ENCODE peak calls at places on chromosomes 1 and 21, in five cellular contexts. K is GM13977, W is heart left ventricle, J is HuH-7, R is AG04450. Y is an unnamed sample.

GRCh38 chr1:115980998-115981993 is 5.0 kb downstream of the SLC22A15 start:
- DNase-seq in J (peak), W (no peak), R (no peak), K (peak), Y (peak)

GRCh38 chr1:9297831-9298230 is 5.1 kb downstream of the SPSB1 start:
- DNase-seq in W (peak), K (no peak), R (no peak), J (no peak), Y (no peak)

GRCh38 chr21:32237021-32237420 is 41.8 kb downstream of the MIS18A start:
- DNase-seq in K (no peak), W (no peak), R (no peak), J (no peak), Y (no peak)

GRCh38 chr1:97091679-97092078 is 370.1 kb downstream of the PTBP2 start:
- DNase-seq in W (no peak), K (no peak), J (no peak), R (no peak), Y (no peak)

GRCh38 chr21:18382141-18382540 is 21.4 kb downstream of the TMPRSS15 start:
- DNase-seq in W (no peak), R (no peak), K (no peak), J (no peak), Y (no peak)

GRCh38 chr21:21268061-21268471 is 269.9 kb downstream of the NCAM2 start:
- DNase-seq in K (no peak), J (no peak), R (no peak), W (no peak), Y (no peak)

GRCh38 chr1:9881838-9882249 is 28.2 kb downstream of the CTNNBIP1 start:
- DNase-seq in W (no peak), K (no peak), R (no peak), J (no peak), Y (peak)

GRCh38 chr1:29592731-29593130 is 356.4 kb downstream of the PTPRU start:
- DNase-seq in R (no peak), J (no peak), W (no peak), K (no peak), Y (no peak)

GRCh38 chr1:208239518-208240381 is 4.4 kb downstream of the PLXNA2 start:
- DNase-seq in K (no peak), W (no peak), J (peak), R (no peak), Y (no peak)

GRCh38 chr1:88773540-88774150 is 89.6 kb downstream of the PKN2 start:
- DNase-seq in W (no peak), J (no peak), K (no peak), R (peak), Y (peak)

GRCh38 chr1:172941945-172942344 is 108.8 kb downstream of the TNFSF18 start:
- DNase-seq in R (no peak), K (no peak), W (no peak), J (no peak), Y (no peak)

GRCh38 chr1:21018673-21019072 is 158.0 kb downstream of the EIF4G3 start:
- DNase-seq in K (no peak), W (no peak), J (no peak), R (no peak), Y (no peak)

GRCh38 chr1:229448845-229449244 is 15.0 kb upstream of the ACTA1 start:
- DNase-seq in R (no peak), W (no peak), J (no peak), K (no peak), Y (no peak)

GRCh38 chr1:11571906-11572616 is 82.2 kb downstream of the FBXO2 start:
- DNase-seq in K (no peak), J (peak), W (no peak), R (no peak), Y (no peak)

GRCh38 chr1:23422313-23422877 is 2.2 kb downstream of the TCEA3 start:
- DNase-seq in R (peak), W (peak), K (no peak), J (no peak), Y (no peak)

GRCh38 chr1:192669174-192669573 is 33.2 kb downstream of the RGS13 start:
- DNase-seq in W (no peak), J (no peak), K (no peak), R (no peak), Y (no peak)

GRCh38 chr1:170288155-170288554 is 142.4 kb downstream of the NTMT2 start:
- DNase-seq in K (no peak), R (no peak), J (no peak), W (no peak), Y (no peak)

GRCh38 chr1:199691540-199691939 is 336.0 kb upstream of the NR5A2 start:
- DNase-seq in K (no peak), R (no peak), J (no peak), W (no peak), Y (peak)

GRCh38 chr1:45584351-45585109 is 689 bp downstream of the NASP start:
- DNase-seq in W (peak), K (peak), R (peak), J (peak), Y (peak)

GRCh38 chr1:97245682-97246081 is 524.1 kb downstream of the PTBP2 start:
- DNase-seq in J (no peak), K (no peak), R (no peak), W (no peak), Y (no peak)

GRCh38 chr1:244049142-244049968 is 1.7 kb upstream of the ZBTB18 start:
- DNase-seq in J (peak), K (peak), W (peak), R (no peak), Y (peak)

GRCh38 chr1:41728403-41729202 is 190.1 kb downstream of the HIVEP3 start:
- DNase-seq in K (peak), W (no peak), R (no peak), J (no peak), Y (no peak)

GRCh38 chr1:229752679-229753078 is 126.6 kb downstream of the URB2 start:
- DNase-seq in K (no peak), J (no peak), W (no peak), R (no peak), Y (no peak)

GRCh38 chr1:15290382-15290781 is 43.4 kb downstream of the FHAD1 start:
- DNase-seq in K (no peak), R (peak), W (no peak), J (no peak), Y (no peak)

GRCh38 chr1:206890125-206890637 is 7.1 kb upstream of the IL24 start:
- DNase-seq in R (no peak), J (no peak), W (no peak), K (no peak), Y (peak)

Y was measured in RWPE1.